ENCODE peak calls at places on chromosomes 7 and 10, in eight cellular contexts. O is dorsolateral prefrontal cortex, V is stomach, I is gastrocnemius medialis, W is neural crest cell, N is AG09319, R is fibroblast of pulmonary artery, P is foreskin keratinocyte. Y is an unnamed sample.

GRCh38 chr10:7484456-7485266 is 73.8 kb upstream of the SFMBT2 start:
- DNase-seq in I (no peak), R (no peak), V (no peak), O (no peak), N (no peak), P (no peak), W (no peak), Y (no peak)

GRCh38 chr7:533266-533665 is 13.6 kb upstream of the PDGFA start:
- DNase-seq in W (no peak), R (no peak), V (no peak), P (no peak), N (no peak), O (no peak), I (no peak), Y (no peak)

GRCh38 chr10:96263173-96263572 is 8.2 kb downstream of the BLNK start:
- DNase-seq in I (no peak), R (no peak), P (no peak), V (no peak), N (no peak), O (no peak), W (no peak), Y (no peak)

GRCh38 chr7:66236713-66237303 is 31.7 kb downstream of the TPST1 start:
- DNase-seq in V (no peak), P (no peak), R (no peak), W (no peak), I (no peak), N (no peak), O (no peak), Y (no peak)

GRCh38 chr7:130959743-130960207 is 225.8 kb upstream of the KLF14 start:
- DNase-seq in P (peak), O (no peak), W (no peak), R (peak), V (no peak), I (no peak), N (peak), Y (no peak)

GRCh38 chr7:43108255-43109011 is 4.0 kb upstream of the HECW1 start:
- DNase-seq in R (peak), I (no peak), W (peak), N (no peak), O (peak), P (peak), V (peak), Y (peak)

GRCh38 chr10:30773501-30773900 is 143.9 kb upstream of the LYZL2 start:
- DNase-seq in W (no peak), P (no peak), R (no peak), V (no peak), O (no peak), I (no peak), N (no peak), Y (no peak)

GRCh38 chr10:50552771-50553535 is 70.8 kb downstream of the SGMS1 start:
- DNase-seq in W (no peak), N (no peak), P (no peak), R (peak), V (peak), O (no peak), I (no peak), Y (no peak)

GRCh38 chr10:34405611-34406462 is 409.3 kb downstream of the PARD3 start:
- DNase-seq in N (no peak), R (peak), O (no peak), V (no peak), I (no peak), P (peak), W (no peak), Y (peak)

GRCh38 chr7:2104716-2105115 is 128.0 kb downstream of the MAD1L1 start:
- DNase-seq in R (no peak), P (no peak), N (no peak), W (no peak), V (no peak), I (no peak), O (no peak), Y (no peak)

GRCh38 chr10:6347391-6347951 is 144.7 kb downstream of the PFKFB3 start:
- DNase-seq in R (no peak), V (no peak), I (no peak), O (peak), P (no peak), W (no peak), N (no peak), Y (peak)

GRCh38 chr7:31763548-31763947 is 76.5 kb downstream of the PPP1R17 start:
- DNase-seq in W (no peak), O (no peak), I (no peak), N (no peak), V (no peak), P (no peak), R (no peak), Y (no peak)

GRCh38 chr7:139426258-139427028 is 57.0 kb downstream of the KLRG2 start:
- DNase-seq in W (no peak), I (peak), O (no peak), P (no peak), V (no peak), N (no peak), R (no peak), Y (no peak)

GRCh38 chr10:94483970-94484369 is 61.6 kb upstream of the HELLS start:
- DNase-seq in P (no peak), O (no peak), R (no peak), N (no peak), I (no peak), W (no peak), V (no peak), Y (no peak)

GRCh38 chr7:95327356-95327755 is 3.0 kb upstream of the PON1 start:
- DNase-seq in W (no peak), R (peak), N (no peak), I (no peak), P (no peak), V (no peak), O (no peak), Y (no peak)

GRCh38 chr7:57427146-57427545 is 22.8 kb upstream of the ZNF716 start:
- DNase-seq in P (no peak), I (no peak), W (no peak), N (no peak), O (no peak), R (no peak), V (no peak), Y (no peak)

GRCh38 chr7:57424515-57425238 is 25.3 kb upstream of the ZNF716 start:
- DNase-seq in I (no peak), P (no peak), N (no peak), W (no peak), O (no peak), R (no peak), V (no peak), Y (no peak)

GRCh38 chr7:57425239-57425944 is 24.6 kb upstream of the ZNF716 start:
- DNase-seq in N (no peak), V (no peak), W (no peak), P (no peak), O (no peak), I (no peak), R (no peak), Y (no peak)

GRCh38 chr7:57426629-57427003 is 23.4 kb upstream of the ZNF716 start:
- DNase-seq in N (no peak), W (no peak), O (no peak), V (no peak), P (no peak), R (no peak), I (no peak), Y (no peak)

DNA sequence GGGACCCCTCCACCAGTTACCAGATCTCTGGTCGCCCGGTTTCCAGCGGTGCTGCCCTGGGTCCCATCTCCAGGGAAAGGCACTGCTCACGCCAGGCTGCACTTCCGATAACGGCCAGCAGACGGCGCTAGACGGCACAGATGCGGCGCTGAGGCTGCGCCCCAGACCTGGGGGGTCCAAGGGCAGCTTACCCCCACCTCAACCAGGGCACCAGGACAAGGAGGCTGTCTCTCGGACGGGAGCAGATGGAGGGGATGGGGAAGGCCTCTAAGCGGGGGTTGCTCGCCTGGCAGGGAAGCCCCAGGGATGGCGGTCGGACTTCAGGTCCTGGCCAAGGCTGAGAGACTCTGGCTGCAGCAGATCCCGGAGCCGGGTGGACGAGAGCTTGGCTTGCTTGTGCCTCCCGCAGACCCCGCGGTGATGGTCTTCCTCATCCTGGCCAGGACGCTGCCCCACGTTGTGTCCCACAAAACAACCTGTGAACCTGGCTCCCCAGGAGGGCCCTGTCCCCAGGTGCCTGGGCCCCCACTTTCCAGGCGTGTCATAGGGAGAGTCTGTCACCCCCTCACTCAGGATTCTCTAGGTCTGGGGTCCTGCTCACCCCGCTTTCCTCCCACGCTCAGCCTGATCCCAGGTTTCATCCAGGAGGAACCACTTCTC is 23.9 kb upstream of the ZNF716 start:
- DNase-seq in W (no peak), P (no peak), I (no peak), N (no peak), R (no peak), V (no peak), O (no peak), Y (no peak)
- TF ChIP-seq CTCF in W (no peak), P (peak), I (peak), N (no peak), R (peak), V (no peak), O (peak), Y (no peak)

DNA sequence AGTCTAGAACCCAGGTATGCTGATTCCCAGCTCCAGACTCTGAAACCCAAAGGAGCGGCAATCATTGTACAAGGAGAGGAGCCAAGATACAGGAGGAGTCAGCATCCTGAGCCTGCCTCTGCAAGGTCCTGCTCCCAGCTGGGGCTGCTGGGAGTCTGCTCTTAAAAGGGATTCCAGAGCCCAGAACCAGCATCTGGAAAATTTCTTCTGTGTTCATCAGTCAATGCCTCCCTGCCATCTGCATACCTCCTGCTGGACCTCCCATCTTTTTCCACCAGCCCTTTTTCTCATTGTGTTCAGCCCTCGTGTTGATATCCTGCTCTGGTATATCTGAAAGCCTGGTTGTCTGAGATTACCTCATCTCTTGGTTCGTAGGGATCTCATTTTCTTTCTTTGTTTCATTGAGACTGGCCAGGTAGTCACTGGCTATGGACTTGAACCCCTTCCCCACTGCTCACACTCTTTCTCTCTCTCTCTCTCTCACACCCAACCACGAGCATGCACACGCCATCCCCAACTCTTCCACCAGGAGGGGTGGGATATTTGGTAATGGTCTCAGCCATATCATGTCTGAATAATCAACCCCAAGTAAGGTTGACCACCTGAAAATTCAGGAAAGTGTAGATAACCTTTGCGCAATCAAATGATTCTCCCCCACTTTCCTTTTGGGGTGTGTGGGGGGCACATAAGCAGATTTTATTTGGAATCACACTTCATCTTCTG is 608.8 kb downstream of the LRMDA start:
- DNase-seq in O (no peak), R (no peak), N (no peak), W (no peak), P (no peak), V (no peak), I (no peak), Y (no peak)
- TF ChIP-seq CTCF in O (no peak), R (peak), N (no peak), W (peak), P (peak), V (no peak), I (no peak), Y (no peak)

DNA sequence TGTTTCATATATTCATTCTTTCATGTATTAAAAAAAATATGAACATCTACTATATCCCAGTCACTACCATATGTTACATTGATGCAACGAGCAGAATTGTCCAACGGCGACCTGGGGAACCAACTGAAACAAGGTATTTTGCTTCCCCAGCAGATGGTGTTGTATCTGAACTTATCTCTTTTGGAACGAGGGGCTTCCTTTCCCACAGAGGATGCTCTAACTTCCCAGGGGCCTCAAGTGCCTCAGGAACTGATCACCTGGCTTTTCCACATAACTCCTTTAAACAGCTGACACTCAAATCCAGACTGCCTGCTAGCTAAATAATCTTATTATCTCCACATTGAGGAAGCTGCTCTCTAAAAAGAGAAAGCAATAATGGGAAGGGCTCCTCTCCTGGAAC is 259.3 kb downstream of the HTR7 start:
- DNase-seq in I (no peak), W (no peak), R (no peak), V (no peak), P (no peak), N (no peak), O (no peak), Y (no peak)
- TF ChIP-seq CTCF in I (no peak), W (no peak), R (no peak), V (no peak), P (no peak), N (no peak), O (no peak), Y (no peak)

DNA sequence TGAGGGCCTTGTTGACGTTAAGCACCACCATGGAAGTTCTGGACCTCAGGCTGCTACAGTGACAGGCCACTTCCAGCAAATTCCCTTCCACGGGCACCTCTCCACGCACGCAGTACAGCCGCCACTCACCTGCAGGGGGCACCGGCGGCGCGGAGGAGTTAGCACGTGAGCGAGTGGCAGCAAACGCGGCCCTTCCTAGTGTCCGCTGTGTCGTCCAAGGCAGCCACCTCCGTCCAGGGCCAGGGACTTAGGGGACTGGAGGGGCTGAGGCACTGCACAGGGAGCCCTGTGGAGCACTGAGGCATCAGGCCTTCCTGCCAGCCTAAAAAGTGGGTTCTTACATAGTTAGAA is 164.4 kb downstream of the SVIL start:
- DNase-seq in W (peak), N (no peak), I (peak), P (no peak), V (no peak), R (no peak), O (no peak), Y (peak)
- TF ChIP-seq CTCF in W (peak), N (peak), I (peak), P (peak), V (no peak), R (peak), O (no peak), Y (no peak)

GRCh38 chr7:36367561-36367889 is 22.1 kb upstream of the ANLN start:
- DNase-seq in V (no peak), P (no peak), R (no peak), I (no peak), W (no peak), N (no peak), O (no peak), Y (no peak)
- TF ChIP-seq CTCF in V (no peak), P (no peak), R (no peak), I (no peak), W (no peak), N (no peak), O (no peak), Y (no peak)

DNA sequence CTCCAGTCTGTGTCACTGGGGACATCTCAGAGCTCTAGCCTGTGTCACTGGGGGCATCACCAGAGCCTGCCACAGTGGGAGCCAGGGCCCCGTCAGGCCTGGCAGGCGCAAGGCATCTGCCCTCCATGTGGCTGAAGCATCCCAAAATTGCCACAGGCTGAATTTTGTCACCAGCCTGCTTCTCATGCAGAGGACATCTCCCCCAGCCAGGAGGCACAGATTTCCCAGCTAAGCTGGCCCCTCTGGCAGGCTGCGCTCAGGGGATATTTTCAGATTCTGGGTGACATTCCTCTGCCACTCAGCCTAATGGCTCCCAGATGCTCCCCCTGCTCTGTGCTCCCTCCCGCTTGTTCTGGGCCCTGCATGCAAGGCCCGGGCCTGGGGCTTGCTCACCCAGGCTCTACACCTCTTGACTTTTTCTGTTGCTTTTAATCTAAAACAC is 64.6 kb downstream of the COL13A1 start:
- DNase-seq in R (no peak), W (no peak), N (no peak), P (no peak), O (no peak), V (no peak), I (no peak), Y (no peak)
- TF ChIP-seq CTCF in R (no peak), W (no peak), N (no peak), P (no peak), O (no peak), V (no peak), I (no peak), Y (no peak)

GRCh38 chr10:43137701-43137970 is 609 bp upstream of the CSGALNACT2 start:
- DNase-seq in R (peak), N (peak), P (peak), I (no peak), W (peak), V (no peak), O (peak), Y (peak)
- TF ChIP-seq CTCF in R (no peak), N (peak), P (no peak), I (no peak), W (no peak), V (no peak), O (no peak), Y (no peak)

DNA sequence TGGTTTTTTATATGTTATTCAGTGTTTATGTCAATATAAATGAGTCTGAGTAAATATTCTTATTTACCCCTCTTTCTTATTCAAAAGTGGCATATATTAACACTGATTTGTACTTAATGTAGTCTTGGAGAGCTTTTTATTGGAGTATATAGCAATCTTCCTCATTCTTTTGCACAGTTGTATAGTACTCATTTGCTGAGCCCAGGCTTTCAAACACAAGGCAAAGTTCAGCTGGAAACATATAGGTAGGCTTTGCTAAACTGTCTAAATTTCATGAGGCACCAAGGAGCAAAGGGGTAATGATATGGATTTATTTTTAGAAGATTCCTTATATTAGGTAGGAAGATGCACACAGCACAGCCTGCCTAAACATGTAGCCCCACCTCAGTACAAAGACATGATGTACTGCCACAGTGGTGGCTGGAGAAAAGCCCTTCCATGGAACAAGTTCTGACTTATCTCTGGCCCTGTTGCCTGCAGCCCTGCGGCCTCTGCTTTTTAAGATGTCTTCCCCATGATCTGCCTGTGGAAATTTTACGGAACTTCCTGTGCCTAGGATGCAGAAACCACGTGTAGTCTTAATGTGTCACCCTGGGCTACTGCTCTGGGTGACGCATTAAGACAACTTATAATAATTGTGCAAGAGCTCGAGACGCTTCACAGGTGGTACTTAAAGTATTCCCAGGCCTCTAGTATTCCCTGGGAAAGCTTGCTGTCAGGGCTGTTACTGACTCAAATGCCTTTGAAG is 9.6 kb upstream of the PDCD4 start:
- DNase-seq in I (no peak), V (no peak), W (no peak), O (no peak), R (no peak), N (no peak), P (peak), Y (peak)
- TF ChIP-seq CTCF in I (no peak), V (no peak), W (no peak), O (no peak), R (no peak), N (no peak), P (peak), Y (no peak)

Y was measured in foreskin fibroblast.